ENCODE peak calls at places on chromosomes 3 and 15, in five cellular contexts. One of them, this sample, is unnamed.

GRCh38 chr3:108180214-108180613 is 42.0 kb downstream of the IFT57 start:
- DNase-seq in IMR-90: peak
- DNase-seq in colonic mucosa: no peak
- DNase-seq in gastrocnemius medialis: no peak
- DNase-seq in keratinocyte: no peak
- DNase-seq in this sample: no peak

GRCh38 chr3:12898290-12898979 is 57.1 kb upstream of the RPL32 start:
- DNase-seq in IMR-90: no peak
- DNase-seq in colonic mucosa: no peak
- DNase-seq in gastrocnemius medialis: no peak
- DNase-seq in keratinocyte: no peak
- DNase-seq in this sample: no peak

GRCh38 chr3:53254810-53255359 is 937 bp downstream of the TKT start:
- DNase-seq in IMR-90: peak
- DNase-seq in colonic mucosa: peak
- DNase-seq in gastrocnemius medialis: peak
- DNase-seq in keratinocyte: no peak
- DNase-seq in this sample: no peak

GRCh38 chr3:160184655-160185054 is 40.6 kb upstream of the C3orf80 start:
- DNase-seq in IMR-90: peak
- DNase-seq in colonic mucosa: no peak
- DNase-seq in gastrocnemius medialis: no peak
- DNase-seq in keratinocyte: no peak
- DNase-seq in this sample: no peak

GRCh38 chr3:63514678-63515077 is 137.8 kb upstream of the SNTN start:
- DNase-seq in IMR-90: no peak
- DNase-seq in colonic mucosa: no peak
- DNase-seq in gastrocnemius medialis: no peak
- DNase-seq in keratinocyte: no peak
- DNase-seq in this sample: no peak

GRCh38 chr15:25385986-25386385 is 52.8 kb downstream of the UBE3A start:
- DNase-seq in IMR-90: no peak
- DNase-seq in colonic mucosa: no peak
- DNase-seq in gastrocnemius medialis: no peak
- DNase-seq in keratinocyte: no peak
- DNase-seq in this sample: no peak

GRCh38 chr3:59341441-59341840 is 291.6 kb upstream of the CFAP20DC start:
- DNase-seq in IMR-90: no peak
- DNase-seq in colonic mucosa: no peak
- DNase-seq in gastrocnemius medialis: no peak
- DNase-seq in keratinocyte: no peak
- DNase-seq in this sample: no peak

GRCh38 chr3:170740726-170741591 is 129.0 kb downstream of the RPL22L1 start:
- DNase-seq in IMR-90: peak
- DNase-seq in colonic mucosa: peak
- DNase-seq in gastrocnemius medialis: peak
- DNase-seq in keratinocyte: no peak
- DNase-seq in this sample: no peak

GRCh38 chr3:47778746-47779145 is 2.9 kb downstream of the SMARCC1 start:
- DNase-seq in IMR-90: no peak
- DNase-seq in colonic mucosa: no peak
- DNase-seq in gastrocnemius medialis: no peak
- DNase-seq in keratinocyte: no peak
- DNase-seq in this sample: no peak

GRCh38 chr3:111210003-111210699 is 138.5 kb downstream of the NECTIN3 start:
- DNase-seq in IMR-90: peak
- DNase-seq in colonic mucosa: no peak
- DNase-seq in gastrocnemius medialis: no peak
- DNase-seq in keratinocyte: no peak
- DNase-seq in this sample: no peak

GRCh38 chr15:48965972-48966371 is 2.3 kb upstream of the SHC4 start:
- DNase-seq in IMR-90: peak
- DNase-seq in colonic mucosa: no peak
- DNase-seq in gastrocnemius medialis: no peak
- DNase-seq in keratinocyte: no peak
- DNase-seq in this sample: no peak

GRCh38 chr15:48964898-48965297 is 1.2 kb upstream of the SHC4 start:
- DNase-seq in IMR-90: no peak
- DNase-seq in colonic mucosa: no peak
- DNase-seq in gastrocnemius medialis: no peak
- DNase-seq in keratinocyte: no peak
- DNase-seq in this sample: no peak

GRCh38 chr15:48962662-48963523 is 826 bp downstream of the SHC4 start:
- DNase-seq in IMR-90: peak
- DNase-seq in colonic mucosa: no peak
- DNase-seq in gastrocnemius medialis: peak
- DNase-seq in keratinocyte: no peak
- DNase-seq in this sample: no peak

GRCh38 chr15:48966595-48967301 is 3.0 kb upstream of the SHC4 start:
- DNase-seq in IMR-90: peak
- DNase-seq in colonic mucosa: no peak
- DNase-seq in gastrocnemius medialis: no peak
- DNase-seq in keratinocyte: no peak
- DNase-seq in this sample: no peak

DNA sequence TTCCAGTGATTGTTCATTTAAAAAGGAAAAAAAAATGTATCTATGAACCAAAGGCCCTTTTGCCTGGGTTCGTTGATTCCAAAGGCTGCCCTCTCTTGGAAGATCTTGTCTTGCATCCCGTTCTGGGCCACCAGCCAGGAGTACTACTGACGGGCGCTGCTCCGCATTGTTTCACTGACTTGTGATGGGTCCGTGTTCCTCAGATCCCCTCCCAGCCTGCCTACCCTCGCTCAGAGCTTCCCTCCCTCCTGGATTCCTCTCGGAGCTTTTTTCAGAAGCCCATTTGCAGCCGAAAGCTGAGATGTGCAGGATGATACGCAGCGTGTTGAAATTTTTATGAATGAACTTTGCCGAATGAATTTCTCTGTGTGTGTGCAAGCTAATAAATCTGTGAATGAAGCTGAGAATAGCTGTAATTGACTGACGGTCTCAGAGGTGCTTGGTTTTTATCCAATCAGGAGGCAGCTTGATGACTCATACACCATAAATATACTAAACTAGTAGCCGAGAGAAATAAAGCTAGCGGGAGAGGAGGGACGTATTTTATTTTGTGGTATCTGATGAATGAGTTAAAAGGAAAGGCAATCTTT is at the start of gene SHC4:
- DNase-seq in IMR-90: peak
- DNase-seq in colonic mucosa: peak
- DNase-seq in gastrocnemius medialis: peak
- DNase-seq in keratinocyte: no peak
- DNase-seq in this sample: no peak
- TF ChIP-seq CTCF in IMR-90: peak
- TF ChIP-seq CTCF in colonic mucosa: no peak
- TF ChIP-seq CTCF in gastrocnemius medialis: no peak
- TF ChIP-seq CTCF in keratinocyte: peak
- TF ChIP-seq CTCF in this sample: no peak

GRCh38 chr15:81156324-81156723 is 22.3 kb downstream of the CFAP161 start:
- DNase-seq in IMR-90: no peak
- DNase-seq in colonic mucosa: no peak
- DNase-seq in gastrocnemius medialis: no peak
- DNase-seq in keratinocyte: no peak
- DNase-seq in this sample: no peak

GRCh38 chr15:81155375-81156218 is 21.5 kb downstream of the CFAP161 start:
- DNase-seq in IMR-90: peak
- DNase-seq in colonic mucosa: no peak
- DNase-seq in gastrocnemius medialis: peak
- DNase-seq in keratinocyte: no peak
- DNase-seq in this sample: no peak

GRCh38 chr15:81157939-81158223 is 23.8 kb downstream of the CFAP161 start:
- DNase-seq in IMR-90: no peak
- DNase-seq in colonic mucosa: no peak
- DNase-seq in gastrocnemius medialis: no peak
- DNase-seq in keratinocyte: no peak
- DNase-seq in this sample: no peak

GRCh38 chr15:81160312-81161214 is 26.5 kb downstream of the CFAP161 start:
- DNase-seq in IMR-90: peak
- DNase-seq in colonic mucosa: no peak
- DNase-seq in gastrocnemius medialis: peak
- DNase-seq in keratinocyte: no peak
- DNase-seq in this sample: no peak

DNA sequence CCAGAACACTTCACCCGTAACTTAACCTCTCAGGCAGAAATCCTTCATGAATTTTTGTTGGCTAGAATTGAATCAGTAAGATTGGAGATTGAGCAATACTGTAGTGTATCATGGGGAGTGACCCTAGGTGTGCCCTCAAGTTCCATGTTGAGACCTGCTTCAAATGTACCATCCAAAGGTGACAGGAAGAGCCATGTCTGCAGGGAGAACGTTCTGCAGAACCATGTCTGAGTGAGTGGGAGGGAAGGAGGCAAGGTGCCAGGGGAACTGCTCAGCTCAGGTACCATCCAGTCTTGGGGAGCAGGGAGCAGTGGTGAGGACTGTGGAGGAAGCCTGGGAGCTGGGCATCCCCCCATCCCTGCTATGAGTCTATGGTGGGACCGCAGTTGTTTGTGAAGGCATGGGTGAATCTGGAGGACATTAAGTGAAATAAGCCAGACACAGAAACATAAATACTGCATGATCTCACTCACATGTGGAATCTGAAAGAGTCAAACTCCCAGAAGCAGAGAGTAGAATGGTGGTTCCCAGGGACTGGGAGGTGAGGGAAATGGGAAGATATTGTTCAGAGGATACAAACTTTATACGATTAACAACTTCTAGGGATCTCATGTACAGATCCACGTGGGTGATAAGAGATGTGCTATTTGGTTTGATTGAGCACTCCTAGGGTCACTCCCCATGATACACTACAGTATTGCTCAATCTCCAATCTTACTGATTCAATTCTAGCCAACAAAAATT is 23.3 kb downstream of the CFAP161 start:
- DNase-seq in IMR-90: peak
- DNase-seq in colonic mucosa: no peak
- DNase-seq in gastrocnemius medialis: no peak
- DNase-seq in keratinocyte: no peak
- DNase-seq in this sample: no peak
- H3K27ac ChIP-seq in IMR-90: peak
- H3K27ac ChIP-seq in colonic mucosa: no peak
- H3K27ac ChIP-seq in gastrocnemius medialis: no peak
- H3K27ac ChIP-seq in keratinocyte: no peak
- H3K27ac ChIP-seq in this sample: no peak

GRCh38 chr15:96339662-96340347 is 9.3 kb downstream of the NR2F2 start:
- DNase-seq in IMR-90: no peak
- DNase-seq in colonic mucosa: peak
- DNase-seq in gastrocnemius medialis: no peak
- DNase-seq in keratinocyte: no peak
- DNase-seq in this sample: no peak
- TF ChIP-seq CTCF in IMR-90: no peak
- TF ChIP-seq CTCF in colonic mucosa: no peak
- TF ChIP-seq CTCF in gastrocnemius medialis: no peak
- TF ChIP-seq CTCF in keratinocyte: no peak
- TF ChIP-seq CTCF in this sample: no peak

GRCh38 chr15:91496754-91497691 is 356.5 kb upstream of the SLCO3A1 start:
- DNase-seq in IMR-90: no peak
- DNase-seq in colonic mucosa: peak
- DNase-seq in gastrocnemius medialis: no peak
- DNase-seq in keratinocyte: no peak
- DNase-seq in this sample: no peak
- H3K27ac ChIP-seq in IMR-90: no peak
- H3K27ac ChIP-seq in colonic mucosa: no peak
- H3K27ac ChIP-seq in gastrocnemius medialis: no peak
- H3K27ac ChIP-seq in keratinocyte: no peak
- H3K27ac ChIP-seq in this sample: no peak

GRCh38 chr3:35965908-35966307 is 326.6 kb downstream of the ARPP21 start:
- DNase-seq in IMR-90: peak
- DNase-seq in colonic mucosa: no peak
- DNase-seq in gastrocnemius medialis: no peak
- DNase-seq in keratinocyte: no peak
- DNase-seq in this sample: no peak
- TF ChIP-seq CTCF in IMR-90: peak
- TF ChIP-seq CTCF in colonic mucosa: no peak
- TF ChIP-seq CTCF in gastrocnemius medialis: peak
- TF ChIP-seq CTCF in keratinocyte: peak
- TF ChIP-seq CTCF in this sample: peak

GRCh38 chr3:196268270-196269163 is 19.0 kb downstream of the PCYT1A start:
- DNase-seq in IMR-90: peak
- DNase-seq in colonic mucosa: no peak
- DNase-seq in gastrocnemius medialis: no peak
- DNase-seq in keratinocyte: peak
- DNase-seq in this sample: no peak
- H3K27ac ChIP-seq in IMR-90: peak
- H3K27ac ChIP-seq in colonic mucosa: peak
- H3K27ac ChIP-seq in gastrocnemius medialis: peak
- H3K27ac ChIP-seq in keratinocyte: peak
- H3K27ac ChIP-seq in this sample: no peak

DNA sequence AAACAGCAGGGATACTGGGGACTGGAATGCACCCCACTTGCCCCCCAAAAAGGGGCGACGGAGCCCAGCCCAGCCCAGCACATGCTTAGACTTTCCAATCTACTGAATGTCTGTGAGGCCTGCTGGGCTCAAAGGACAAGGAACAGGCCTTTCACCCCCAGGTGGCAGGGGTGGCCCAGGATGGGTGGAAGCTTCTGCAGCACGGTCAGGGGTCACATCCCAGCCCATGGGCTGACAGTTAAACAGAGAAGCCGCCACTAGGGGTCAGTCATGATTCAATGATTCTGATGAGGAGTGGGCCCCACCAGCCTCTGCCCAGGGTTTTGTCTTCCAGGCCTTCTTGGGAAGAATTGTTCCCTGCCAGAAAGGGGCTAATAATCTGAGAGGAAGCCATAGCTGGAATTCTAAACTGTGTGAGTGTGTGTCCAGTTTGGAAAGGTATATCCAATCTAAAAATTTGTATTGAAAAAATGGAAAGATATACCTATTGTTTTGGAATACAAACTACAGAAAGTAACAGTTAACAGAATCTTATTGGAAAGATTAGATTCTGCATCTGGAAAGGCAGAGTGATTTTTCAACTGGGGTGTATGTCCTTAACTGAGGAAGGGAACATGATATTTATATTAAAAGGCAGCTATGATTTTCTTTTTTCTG is 2.2 kb downstream of the CHRNB4 start:
- DNase-seq in IMR-90: peak
- DNase-seq in colonic mucosa: peak
- DNase-seq in gastrocnemius medialis: no peak
- DNase-seq in keratinocyte: no peak
- DNase-seq in this sample: no peak
- TF ChIP-seq CTCF in IMR-90: peak
- TF ChIP-seq CTCF in colonic mucosa: peak
- TF ChIP-seq CTCF in gastrocnemius medialis: peak
- TF ChIP-seq CTCF in keratinocyte: peak
- TF ChIP-seq CTCF in this sample: peak